ENCODE peak calls at places on chromosomes 2 and 18, in seven cellular contexts. Q, B, H, X, V, R and J are unnamed samples.

GRCh38 chr2:9214866-9215265 is 8.3 kb downstream of the ASAP2 start:
- DNase-seq in X (no peak), R (no peak), Q (no peak), H (no peak), B (no peak), V (no peak), J (no peak)

GRCh38 chr2:166321076-166321475 is 54.7 kb downstream of the SCN9A start:
- DNase-seq in H (no peak), V (no peak), X (no peak), R (no peak), B (no peak), Q (no peak), J (no peak)

GRCh38 chr2:154837035-154837434 is 138.5 kb downstream of the KCNJ3 start:
- DNase-seq in R (no peak), V (no peak), Q (no peak), H (no peak), X (no peak), B (no peak), J (no peak)

GRCh38 chr2:225889452-225889851 is 489.9 kb downstream of the NYAP2 start:
- DNase-seq in Q (peak), B (peak), H (no peak), R (no peak), V (no peak), X (no peak), J (no peak)

GRCh38 chr18:48979944-48980890 is 29.5 kb upstream of the SMAD7 start:
- DNase-seq in Q (no peak), R (no peak), V (no peak), H (no peak), X (no peak), B (peak), J (no peak)

GRCh38 chr2:30611572-30611971 is 164.5 kb downstream of the LCLAT1 start:
- DNase-seq in R (no peak), Q (no peak), H (no peak), V (peak), B (peak), X (no peak), J (peak)

GRCh38 chr2:159045545-159046454 is 77.4 kb downstream of the TANC1 start:
- DNase-seq in R (no peak), Q (no peak), H (no peak), X (no peak), V (no peak), B (peak), J (no peak)

GRCh38 chr2:122179492-122180070 is 424.1 kb downstream of the TSN start:
- DNase-seq in B (peak), H (no peak), Q (no peak), V (no peak), R (no peak), X (no peak), J (no peak)

GRCh38 chr2:10467401-10467800 is 19.3 kb upstream of the ODC1 start:
- DNase-seq in R (no peak), V (no peak), H (no peak), Q (no peak), B (no peak), X (no peak), J (no peak)